ENCODE peak calls at places on chromosomes 4 and X, in eight cellular contexts. One of them, this sample, is unnamed.

GRCh38 chr4:36209941-36210663 is 34.2 kb downstream of the ARAP2 start:
- DNase-seq in HL-60: no peak
- DNase-seq in colonic mucosa: no peak
- DNase-seq in body of pancreas: no peak
- DNase-seq in mucosa of descending colon: no peak
- DNase-seq in mesenchymal stem cell: no peak
- DNase-seq in A549: no peak
- DNase-seq in Caco-2: no peak
- DNase-seq in this sample: no peak

GRCh38 chr4:114273246-114273645 is 293.8 kb upstream of the ARSJ start:
- DNase-seq in HL-60: no peak
- DNase-seq in mucosa of descending colon: no peak
- DNase-seq in Caco-2: no peak
- DNase-seq in A549: no peak
- DNase-seq in colonic mucosa: no peak
- DNase-seq in body of pancreas: no peak
- DNase-seq in mesenchymal stem cell: no peak
- DNase-seq in this sample: no peak

GRCh38 chr4:30172416-30172815 is 547.8 kb upstream of the PCDH7 start:
- DNase-seq in body of pancreas: no peak
- DNase-seq in colonic mucosa: no peak
- DNase-seq in A549: no peak
- DNase-seq in mesenchymal stem cell: no peak
- DNase-seq in Caco-2: no peak
- DNase-seq in mucosa of descending colon: no peak
- DNase-seq in HL-60: no peak
- DNase-seq in this sample: no peak

GRCh38 chrX:2500091-2500680 is 590 bp downstream of the DHRSX start:
- DNase-seq in colonic mucosa: peak
- DNase-seq in body of pancreas: peak
- DNase-seq in mesenchymal stem cell: peak
- DNase-seq in A549: peak
- DNase-seq in Caco-2: peak
- DNase-seq in HL-60: no peak
- DNase-seq in mucosa of descending colon: peak
- DNase-seq in this sample: no peak

GRCh38 chr4:155423671-155424070 is 46.9 kb upstream of the MAP9 start:
- DNase-seq in mesenchymal stem cell: no peak
- DNase-seq in colonic mucosa: no peak
- DNase-seq in body of pancreas: no peak
- DNase-seq in Caco-2: no peak
- DNase-seq in mucosa of descending colon: no peak
- DNase-seq in A549: no peak
- DNase-seq in HL-60: no peak
- DNase-seq in this sample: peak

GRCh38 chr4:2860391-2861348 is 17.0 kb downstream of the ADD1 start:
- DNase-seq in mesenchymal stem cell: peak
- DNase-seq in HL-60: no peak
- DNase-seq in mucosa of descending colon: no peak
- DNase-seq in body of pancreas: no peak
- DNase-seq in A549: no peak
- DNase-seq in colonic mucosa: no peak
- DNase-seq in Caco-2: peak
- DNase-seq in this sample: no peak

GRCh38 chr4:6746721-6747689 is 31.0 kb downstream of the BLOC1S4 start:
- DNase-seq in Caco-2: no peak
- DNase-seq in A549: peak
- DNase-seq in body of pancreas: peak
- DNase-seq in mesenchymal stem cell: no peak
- DNase-seq in colonic mucosa: peak
- DNase-seq in HL-60: no peak
- DNase-seq in mucosa of descending colon: peak
- DNase-seq in this sample: peak

GRCh38 chrX:252421-253291 is 28.5 kb upstream of the PLCXD1 start:
- DNase-seq in colonic mucosa: no peak
- DNase-seq in mucosa of descending colon: no peak
- DNase-seq in body of pancreas: no peak
- DNase-seq in mesenchymal stem cell: no peak
- DNase-seq in A549: peak
- DNase-seq in Caco-2: no peak
- DNase-seq in HL-60: no peak
- DNase-seq in this sample: no peak

DNA sequence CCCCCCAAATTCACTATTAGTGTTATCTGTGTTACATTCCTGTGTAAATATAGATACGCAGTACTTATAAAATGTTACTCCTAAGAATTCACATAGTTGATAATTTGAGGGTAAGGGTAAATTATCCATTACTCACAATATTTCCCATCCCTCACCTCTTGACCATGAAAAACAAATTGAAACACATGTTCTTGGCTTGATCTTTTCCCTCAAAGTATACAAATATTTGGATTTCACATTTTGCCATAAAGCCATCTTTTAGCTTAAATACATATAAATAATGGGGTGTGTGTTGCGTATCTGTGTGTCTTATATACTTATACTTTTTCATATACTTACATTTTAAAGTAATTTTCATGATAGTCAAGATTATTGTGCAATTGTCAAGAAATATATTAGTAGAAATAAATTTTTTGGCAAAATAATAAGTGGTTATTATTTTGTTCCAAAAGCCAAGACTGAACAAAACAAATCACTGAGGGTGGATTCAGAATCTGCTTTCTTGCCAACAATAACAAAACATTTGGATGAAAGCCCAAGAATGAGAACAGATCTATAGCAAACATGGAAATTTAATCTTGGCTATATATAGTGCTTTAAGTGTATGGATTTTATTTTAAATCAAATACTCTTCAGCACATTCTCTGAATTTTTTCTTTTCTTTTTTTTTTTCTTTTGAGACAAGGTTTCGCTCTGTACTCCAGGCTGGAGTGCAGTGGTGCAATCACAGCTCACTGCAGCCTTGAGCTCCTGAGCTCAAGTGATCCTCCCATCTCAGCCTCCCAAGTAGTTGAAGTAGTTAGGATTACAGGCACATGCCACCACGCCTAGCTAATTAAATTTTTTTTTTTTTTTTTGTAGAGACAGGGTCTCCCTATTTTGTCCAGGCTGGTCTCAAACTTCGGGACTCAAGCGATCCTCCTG is 48.5 kb upstream of the PRSS48 start:
- DNase-seq in A549: no peak
- DNase-seq in colonic mucosa: no peak
- DNase-seq in HL-60: no peak
- DNase-seq in mesenchymal stem cell: no peak
- DNase-seq in mucosa of descending colon: no peak
- DNase-seq in Caco-2: no peak
- DNase-seq in body of pancreas: no peak
- DNase-seq in this sample: no peak
- H3K4me3 ChIP-seq in A549: no peak
- H3K4me3 ChIP-seq in colonic mucosa: no peak
- H3K4me3 ChIP-seq in HL-60: no peak
- H3K4me3 ChIP-seq in mesenchymal stem cell: no peak
- H3K4me3 ChIP-seq in mucosa of descending colon: no peak
- H3K4me3 ChIP-seq in Caco-2: no peak
- H3K4me3 ChIP-seq in body of pancreas: no peak
- H3K4me3 ChIP-seq in this sample: no peak

GRCh38 chr4:76305971-76306881 is at the start of gene STBD1:
- DNase-seq in body of pancreas: peak
- DNase-seq in colonic mucosa: peak
- DNase-seq in mucosa of descending colon: peak
- DNase-seq in HL-60: peak
- DNase-seq in mesenchymal stem cell: peak
- DNase-seq in Caco-2: peak
- DNase-seq in A549: peak
- DNase-seq in this sample: peak

GRCh38 chr4:76307670-76308014 is 1.1 kb downstream of the STBD1 start:
- DNase-seq in colonic mucosa: peak
- DNase-seq in body of pancreas: peak
- DNase-seq in mesenchymal stem cell: no peak
- DNase-seq in HL-60: no peak
- DNase-seq in Caco-2: no peak
- DNase-seq in A549: no peak
- DNase-seq in mucosa of descending colon: peak
- DNase-seq in this sample: no peak

GRCh38 chr4:76302856-76303438 is 3.6 kb upstream of the STBD1 start:
- DNase-seq in mesenchymal stem cell: peak
- DNase-seq in Caco-2: no peak
- DNase-seq in mucosa of descending colon: no peak
- DNase-seq in colonic mucosa: no peak
- DNase-seq in A549: no peak
- DNase-seq in HL-60: peak
- DNase-seq in body of pancreas: no peak
- DNase-seq in this sample: no peak

GRCh38 chr4:76306882-76307669 is 543 bp downstream of the STBD1 start:
- DNase-seq in mesenchymal stem cell: peak
- DNase-seq in A549: peak
- DNase-seq in body of pancreas: peak
- DNase-seq in Caco-2: peak
- DNase-seq in HL-60: no peak
- DNase-seq in colonic mucosa: peak
- DNase-seq in mucosa of descending colon: peak
- DNase-seq in this sample: no peak

DNA sequence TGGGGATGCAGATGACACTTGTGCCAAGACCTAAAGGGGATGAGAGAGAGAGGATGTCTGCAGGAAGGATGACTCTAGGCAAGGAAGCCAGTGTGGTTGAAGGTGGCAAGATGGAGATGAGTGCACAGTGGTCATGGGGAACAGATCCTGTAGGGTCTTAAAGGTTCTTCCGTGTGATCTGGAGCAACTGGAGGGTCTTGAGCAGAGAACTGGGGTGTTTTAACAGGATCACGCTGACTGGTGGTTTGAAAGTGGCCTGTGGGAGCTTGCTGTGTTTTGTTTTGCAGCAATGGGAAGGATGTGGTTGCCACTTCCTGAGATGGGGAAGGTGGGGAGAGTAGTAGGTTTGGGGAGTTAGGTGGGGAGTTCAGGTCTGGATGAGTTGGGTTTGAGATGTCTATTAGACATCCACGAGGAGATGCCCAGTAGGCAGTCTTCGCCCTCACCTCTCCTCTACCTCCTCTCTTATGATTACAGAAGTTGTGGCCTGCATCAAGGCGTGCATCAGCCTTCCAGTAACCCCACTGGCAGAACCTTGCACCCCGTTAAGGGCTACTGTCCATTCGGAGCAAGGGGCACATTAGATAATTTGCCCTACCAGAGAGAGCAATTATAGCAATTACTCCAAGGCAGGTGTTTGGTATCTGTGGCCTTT is 1.4 kb upstream of the STBD1 start:
- DNase-seq in A549: no peak
- DNase-seq in Caco-2: no peak
- DNase-seq in body of pancreas: no peak
- DNase-seq in mesenchymal stem cell: no peak
- DNase-seq in colonic mucosa: no peak
- DNase-seq in mucosa of descending colon: no peak
- DNase-seq in HL-60: no peak
- DNase-seq in this sample: no peak
- H3K4me3 ChIP-seq in A549: peak
- H3K4me3 ChIP-seq in Caco-2: peak
- H3K4me3 ChIP-seq in body of pancreas: no peak
- H3K4me3 ChIP-seq in mesenchymal stem cell: no peak
- H3K4me3 ChIP-seq in colonic mucosa: peak
- H3K4me3 ChIP-seq in mucosa of descending colon: no peak
- H3K4me3 ChIP-seq in HL-60: peak
- H3K4me3 ChIP-seq in this sample: peak

GRCh38 chr4:173520921-173521473 is 9.0 kb downstream of the HAND2 start:
- DNase-seq in A549: no peak
- DNase-seq in mucosa of descending colon: no peak
- DNase-seq in Caco-2: no peak
- DNase-seq in mesenchymal stem cell: peak
- DNase-seq in colonic mucosa: no peak
- DNase-seq in HL-60: no peak
- DNase-seq in body of pancreas: no peak
- DNase-seq in this sample: no peak

GRCh38 chr4:173524218-173525117 is 5.6 kb downstream of the HAND2 start:
- DNase-seq in body of pancreas: no peak
- DNase-seq in A549: no peak
- DNase-seq in mucosa of descending colon: no peak
- DNase-seq in colonic mucosa: no peak
- DNase-seq in mesenchymal stem cell: peak
- DNase-seq in HL-60: no peak
- DNase-seq in Caco-2: no peak
- DNase-seq in this sample: no peak

GRCh38 chr4:173522874-173523395 is 7.1 kb downstream of the HAND2 start:
- DNase-seq in HL-60: no peak
- DNase-seq in mucosa of descending colon: no peak
- DNase-seq in body of pancreas: no peak
- DNase-seq in Caco-2: no peak
- DNase-seq in colonic mucosa: no peak
- DNase-seq in mesenchymal stem cell: peak
- DNase-seq in A549: no peak
- DNase-seq in this sample: no peak

GRCh38 chr4:173521474-173522159 is 8.4 kb downstream of the HAND2 start:
- DNase-seq in Caco-2: no peak
- DNase-seq in colonic mucosa: no peak
- DNase-seq in mucosa of descending colon: no peak
- DNase-seq in mesenchymal stem cell: peak
- DNase-seq in body of pancreas: no peak
- DNase-seq in HL-60: no peak
- DNase-seq in A549: no peak
- DNase-seq in this sample: no peak

GRCh38 chr4:173522160-173522873 is 7.7 kb downstream of the HAND2 start:
- DNase-seq in Caco-2: no peak
- DNase-seq in HL-60: no peak
- DNase-seq in mucosa of descending colon: peak
- DNase-seq in body of pancreas: peak
- DNase-seq in colonic mucosa: peak
- DNase-seq in A549: no peak
- DNase-seq in mesenchymal stem cell: peak
- DNase-seq in this sample: no peak
- H3K4me3 ChIP-seq in Caco-2: no peak
- H3K4me3 ChIP-seq in HL-60: peak
- H3K4me3 ChIP-seq in mucosa of descending colon: no peak
- H3K4me3 ChIP-seq in body of pancreas: no peak
- H3K4me3 ChIP-seq in colonic mucosa: peak
- H3K4me3 ChIP-seq in A549: no peak
- H3K4me3 ChIP-seq in mesenchymal stem cell: peak
- H3K4me3 ChIP-seq in this sample: no peak

DNA sequence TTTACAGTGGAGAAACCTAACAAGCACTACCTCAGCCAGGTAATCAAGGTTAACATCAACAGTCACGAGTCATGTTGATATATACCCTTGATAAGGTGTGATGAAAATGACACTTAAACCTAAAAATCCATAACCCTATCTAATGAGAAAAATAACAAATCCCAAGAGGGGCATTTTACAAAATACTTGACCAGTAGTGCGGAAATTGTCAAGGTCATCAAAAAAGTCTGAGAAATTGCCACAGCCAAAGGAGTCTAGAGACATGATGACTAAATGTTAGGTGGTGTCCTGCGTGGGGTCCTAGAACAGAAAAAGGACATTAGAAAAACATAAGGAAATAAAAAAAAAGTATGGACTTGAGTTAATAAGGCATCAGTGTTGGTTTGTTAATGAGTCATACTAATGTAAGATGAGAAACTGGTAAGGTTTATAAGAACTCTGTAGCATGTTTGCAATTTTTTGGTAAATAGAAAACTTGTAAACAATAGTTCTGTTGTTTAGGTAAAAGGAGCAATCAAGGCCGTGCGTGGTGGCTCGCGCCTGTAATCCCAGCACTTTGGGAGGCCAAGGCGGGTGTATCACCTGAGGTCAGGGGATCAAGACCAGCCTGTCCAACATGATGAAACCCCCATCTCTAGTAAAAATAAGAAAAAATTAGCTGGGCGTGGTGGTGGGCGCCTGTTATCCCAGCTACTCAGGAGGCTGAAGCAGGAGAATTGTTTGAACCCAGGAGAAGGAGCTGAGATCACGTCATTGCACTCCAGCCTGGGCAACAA is 2.9 kb downstream of the RPL36A start:
- DNase-seq in mucosa of descending colon: no peak
- DNase-seq in body of pancreas: no peak
- DNase-seq in mesenchymal stem cell: no peak
- DNase-seq in HL-60: no peak
- DNase-seq in colonic mucosa: no peak
- DNase-seq in Caco-2: no peak
- DNase-seq in A549: no peak
- DNase-seq in this sample: no peak
- H3K4me3 ChIP-seq in mucosa of descending colon: no peak
- H3K4me3 ChIP-seq in body of pancreas: no peak
- H3K4me3 ChIP-seq in mesenchymal stem cell: no peak
- H3K4me3 ChIP-seq in HL-60: no peak
- H3K4me3 ChIP-seq in colonic mucosa: no peak
- H3K4me3 ChIP-seq in Caco-2: no peak
- H3K4me3 ChIP-seq in A549: peak
- H3K4me3 ChIP-seq in this sample: no peak

This sample was measured in LNCaP clone FGC.